ENCODE peak calls at places on chromosomes 16 and 17, in ten cellular contexts. C is progenitor cell of endocrine pancreas, E is testis, Y is GM13977, D is AG04450, G is tibial nerve, Z is tibial artery, P is A549, X is AG04449, Q is neural progenitor cell. W is an unnamed sample.

GRCh38 chr16:89166696-89167424 is 4.7 kb upstream of the CDH15 start:
- DNase-seq in C (no peak), E (no peak), Y (no peak), D (no peak), G (no peak), Z (no peak), P (no peak), X (no peak), Q (no peak), W (no peak)

GRCh38 chr17:37100231-37100630 is 151.5 kb downstream of the AATF start:
- DNase-seq in C (no peak), E (no peak), Y (no peak), D (no peak), G (no peak), Z (no peak), P (no peak), X (no peak), Q (no peak), W (no peak)

GRCh38 chr16:30715777-30716445 is 16.9 kb downstream of the SRCAP start:
- DNase-seq in C (no peak), E (no peak), Y (peak), D (no peak), G (no peak), Z (no peak), P (no peak), X (no peak), Q (no peak), W (no peak)

GRCh38 chr17:7215652-7216139 is 3.9 kb downstream of the DLG4 start:
- DNase-seq in C (no peak), E (no peak), Y (no peak), D (no peak), G (no peak), Z (no peak), P (peak), X (no peak), Q (peak), W (no peak)

GRCh38 chr16:442976-443375 is 17.5 kb downstream of the RAB11FIP3 start:
- DNase-seq in C (no peak), E (no peak), Y (no peak), D (no peak), G (no peak), Z (no peak), P (no peak), X (no peak), Q (no peak), W (no peak)

GRCh38 chr17:7555320-7555948 is 3.1 kb upstream of the TNFSF13 start:
- DNase-seq in C (no peak), E (no peak), Y (no peak), D (no peak), G (no peak), Z (no peak), P (no peak), X (no peak), Q (no peak), W (no peak)

GRCh38 chr16:72139908-72140307 is 32.0 kb downstream of the PMFBP1 start:
- DNase-seq in C (no peak), E (no peak), Y (no peak), D (no peak), G (no peak), Z (no peak), P (no peak), X (no peak), Q (no peak), W (no peak)

GRCh38 chr16:29148867-29149272 is 164.0 kb downstream of the LAT start:
- DNase-seq in C (no peak), E (no peak), Y (peak), D (no peak), G (no peak), Z (no peak), P (no peak), X (no peak), Q (no peak), W (no peak)

GRCh38 chr17:8140413-8141029 is 11.7 kb downstream of the PER1 start:
- DNase-seq in C (no peak), E (no peak), Y (no peak), D (no peak), G (no peak), Z (peak), P (no peak), X (no peak), Q (no peak), W (no peak)

GRCh38 chr17:77834170-77835115 is 124.1 kb upstream of the TNRC6C start:
- DNase-seq in C (no peak), E (peak), Y (peak), D (peak), G (no peak), Z (peak), P (peak), X (no peak), Q (peak), W (peak)

GRCh38 chr17:82408938-82409318 is 9.2 kb upstream of the HEXD start:
- DNase-seq in C (no peak), E (no peak), Y (no peak), D (no peak), G (no peak), Z (no peak), P (no peak), X (no peak), Q (no peak), W (no peak)

GRCh38 chr17:15498107-15498506 is 30.7 kb upstream of the CDRT4 start:
- DNase-seq in C (no peak), E (peak), Y (no peak), D (no peak), G (no peak), Z (no peak), P (no peak), X (no peak), Q (no peak), W (no peak)

GRCh38 chr17:63998721-63999679 is 849 bp downstream of the PRR29 start:
- DNase-seq in C (no peak), E (no peak), Y (no peak), D (no peak), G (no peak), Z (peak), P (no peak), X (no peak), Q (peak), W (no peak)

GRCh38 chr16:85448557-85449194 is 164.4 kb upstream of the GSE1 start:
- DNase-seq in C (peak), E (no peak), Y (no peak), D (no peak), G (no peak), Z (no peak), P (no peak), X (no peak), Q (no peak), W (peak)

GRCh38 chr16:4653981-4654380 is 29.4 kb downstream of the MGRN1 start:
- DNase-seq in C (no peak), E (peak), Y (no peak), D (no peak), G (no peak), Z (no peak), P (peak), X (no peak), Q (no peak), W (no peak)

GRCh38 chr16:24966031-24966430 is 49.1 kb downstream of the ARHGAP17 start:
- DNase-seq in C (no peak), E (no peak), Y (no peak), D (no peak), G (no peak), Z (no peak), P (no peak), X (no peak), Q (no peak), W (no peak)

GRCh38 chr17:54021418-54021817 is 198.7 kb downstream of the KIF2B start:
- DNase-seq in C (no peak), E (no peak), Y (no peak), D (no peak), G (no peak), Z (no peak), P (no peak), X (no peak), Q (no peak), W (no peak)

GRCh38 chr16:56478228-56479049 is 27.1 kb downstream of the OGFOD1 start:
- DNase-seq in C (no peak), E (no peak), Y (no peak), D (no peak), G (no peak), Z (no peak), P (no peak), X (no peak), Q (no peak), W (no peak)

GRCh38 chr17:67779098-67779672 is 46.1 kb upstream of the BPTF start:
- DNase-seq in C (no peak), E (peak), Y (peak), D (no peak), G (peak), Z (no peak), P (peak), X (peak), Q (peak), W (peak)

GRCh38 chr16:83847371-83848225 is 39.8 kb downstream of the HSBP1 start:
- DNase-seq in C (no peak), E (no peak), Y (peak), D (no peak), G (no peak), Z (no peak), P (no peak), X (no peak), Q (no peak), W (no peak)

GRCh38 chr16:29877266-29877961 is 14.4 kb upstream of the CDIPT start:
- DNase-seq in C (no peak), E (peak), Y (peak), D (no peak), G (no peak), Z (no peak), P (peak), X (no peak), Q (peak), W (peak)

GRCh38 chr16:69476920-69477418 is 52.5 kb downstream of the CYB5B start:
- DNase-seq in C (no peak), E (no peak), Y (no peak), D (peak), G (no peak), Z (no peak), P (peak), X (peak), Q (no peak), W (no peak)

GRCh38 chr17:72661093-72661944 is 431.2 kb downstream of the SLC39A11 start:
- DNase-seq in C (no peak), E (peak), Y (no peak), D (no peak), G (no peak), Z (no peak), P (no peak), X (no peak), Q (no peak), W (no peak)

GRCh38 chr17:11885051-11885450 is 112.2 kb downstream of the ZNF18 start:
- DNase-seq in C (no peak), E (no peak), Y (no peak), D (no peak), G (no peak), Z (no peak), P (no peak), X (no peak), Q (peak), W (no peak)

GRCh38 chr17:11874756-11875155 is 122.5 kb downstream of the ZNF18 start:
- DNase-seq in C (no peak), E (no peak), Y (no peak), D (no peak), G (no peak), Z (no peak), P (no peak), X (no peak), Q (no peak), W (no peak)

GRCh38 chr17:11882716-11883115 is 114.6 kb downstream of the ZNF18 start:
- DNase-seq in C (no peak), E (no peak), Y (no peak), D (no peak), G (no peak), Z (no peak), P (no peak), X (no peak), Q (no peak), W (no peak)

GRCh38 chr17:11880714-11881113 is 116.6 kb downstream of the ZNF18 start:
- DNase-seq in C (no peak), E (no peak), Y (no peak), D (no peak), G (no peak), Z (no peak), P (peak), X (no peak), Q (peak), W (no peak)
- TF ChIP-seq CTCF in C (peak), E (peak), Y (no peak), D (no peak), G (no peak), Z (no peak), P (peak), X (no peak), Q (peak), W (no peak)

DNA sequence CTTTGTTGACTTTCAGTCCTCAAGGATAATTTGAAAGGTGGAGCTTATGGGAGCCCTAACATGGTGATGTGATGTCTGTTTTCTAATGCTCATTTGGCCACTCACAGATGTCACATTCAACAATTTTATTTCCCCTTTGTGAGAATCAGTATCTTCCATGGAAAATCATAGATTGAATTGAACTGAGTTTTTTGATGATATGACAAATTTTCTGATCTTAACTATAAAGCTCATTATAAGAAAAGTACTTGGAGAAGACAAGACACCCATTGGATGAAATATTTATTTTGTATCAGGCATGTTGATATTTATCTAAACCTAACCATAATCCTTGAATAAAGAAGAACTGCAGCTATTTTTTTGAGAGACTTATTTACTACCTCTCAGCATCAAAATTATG is 824.6 kb upstream of the GOT2 start:
- DNase-seq in C (no peak), E (no peak), Y (no peak), D (no peak), G (no peak), Z (no peak), P (no peak), X (no peak), Q (no peak), W (no peak)
- TF ChIP-seq CTCF in C (no peak), E (no peak), Y (no peak), D (no peak), G (no peak), Z (no peak), P (no peak), X (no peak), Q (no peak), W (no peak)

GRCh38 chr16:58843675-58844074 is 109.6 kb upstream of the GOT2 start:
- DNase-seq in C (no peak), E (no peak), Y (peak), D (no peak), G (no peak), Z (no peak), P (no peak), X (peak), Q (peak), W (peak)
- TF ChIP-seq CTCF in C (peak), E (peak), Y (peak), D (peak), G (no peak), Z (no peak), P (peak), X (no peak), Q (peak), W (no peak)

GRCh38 chr16:77868052-77868451 is 79.7 kb downstream of the VAT1L start:
- DNase-seq in C (no peak), E (no peak), Y (no peak), D (no peak), G (no peak), Z (no peak), P (no peak), X (no peak), Q (no peak), W (no peak)

GRCh38 chr16:77869997-77870813 is 81.8 kb downstream of the VAT1L start:
- DNase-seq in C (no peak), E (no peak), Y (no peak), D (no peak), G (no peak), Z (peak), P (no peak), X (no peak), Q (no peak), W (no peak)

GRCh38 chr16:77863250-77863649 is 74.9 kb downstream of the VAT1L start:
- DNase-seq in C (no peak), E (no peak), Y (no peak), D (no peak), G (no peak), Z (no peak), P (no peak), X (no peak), Q (no peak), W (no peak)

GRCh38 chr16:77868478-77868877 is 80.1 kb downstream of the VAT1L start:
- DNase-seq in C (no peak), E (no peak), Y (no peak), D (no peak), G (no peak), Z (no peak), P (no peak), X (no peak), Q (no peak), W (peak)

DNA sequence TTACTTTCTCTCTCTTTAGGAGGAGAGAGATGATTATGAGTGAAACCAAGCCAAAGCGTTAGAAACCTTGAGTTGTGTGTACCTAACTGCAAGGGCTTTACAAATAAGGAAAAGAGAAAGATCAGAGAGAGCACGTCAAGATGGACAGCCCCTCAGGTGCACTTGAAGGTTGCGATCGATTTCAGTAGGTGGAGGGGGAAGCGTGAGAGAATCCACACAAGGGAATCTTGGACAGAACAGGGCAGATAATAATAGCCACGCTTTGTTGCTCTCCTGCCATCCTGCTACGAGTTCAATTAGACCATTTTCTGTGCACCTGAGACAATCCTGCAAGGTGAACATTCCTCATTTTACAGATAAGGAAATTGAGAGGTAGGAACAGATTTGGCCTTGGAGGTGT is 78.4 kb downstream of the VAT1L start:
- DNase-seq in C (no peak), E (no peak), Y (no peak), D (no peak), G (no peak), Z (no peak), P (no peak), X (no peak), Q (no peak), W (no peak)
- TF ChIP-seq CTCF in C (no peak), E (no peak), Y (no peak), D (no peak), G (no peak), Z (no peak), P (no peak), X (no peak), Q (no peak), W (no peak)

GRCh38 chr17:21085707-21086106 is 41.1 kb upstream of the DHRS7B start:
- DNase-seq in C (no peak), E (peak), Y (no peak), D (no peak), G (no peak), Z (no peak), P (no peak), X (no peak), Q (no peak), W (no peak)
- TF ChIP-seq CTCF in C (no peak), E (no peak), Y (no peak), D (no peak), G (no peak), Z (no peak), P (no peak), X (no peak), Q (no peak), W (no peak)

DNA sequence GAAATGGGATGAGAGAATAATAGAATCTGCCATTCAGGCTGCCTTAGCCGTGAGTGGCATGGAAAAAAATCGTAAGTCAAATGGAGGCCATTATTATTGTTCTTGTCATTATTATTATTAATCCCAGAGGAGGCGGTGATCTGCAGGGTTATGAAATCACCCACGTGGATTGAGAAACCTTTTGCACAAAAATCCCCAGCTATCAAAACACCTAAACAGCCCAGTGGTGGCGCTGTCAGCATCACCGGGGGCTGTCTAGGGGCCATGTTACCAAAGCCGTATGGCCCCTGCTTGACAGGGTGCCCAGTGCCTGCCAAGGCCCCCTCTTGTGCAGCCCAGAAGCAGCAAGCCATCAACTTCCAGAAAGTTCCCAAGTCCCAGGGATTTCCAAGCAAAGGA is 25.2 kb downstream of the CNGB1 start:
- DNase-seq in C (no peak), E (no peak), Y (no peak), D (no peak), G (no peak), Z (no peak), P (no peak), X (no peak), Q (no peak), W (no peak)
- TF ChIP-seq CTCF in C (peak), E (no peak), Y (no peak), D (peak), G (no peak), Z (no peak), P (no peak), X (no peak), Q (peak), W (no peak)

DNA sequence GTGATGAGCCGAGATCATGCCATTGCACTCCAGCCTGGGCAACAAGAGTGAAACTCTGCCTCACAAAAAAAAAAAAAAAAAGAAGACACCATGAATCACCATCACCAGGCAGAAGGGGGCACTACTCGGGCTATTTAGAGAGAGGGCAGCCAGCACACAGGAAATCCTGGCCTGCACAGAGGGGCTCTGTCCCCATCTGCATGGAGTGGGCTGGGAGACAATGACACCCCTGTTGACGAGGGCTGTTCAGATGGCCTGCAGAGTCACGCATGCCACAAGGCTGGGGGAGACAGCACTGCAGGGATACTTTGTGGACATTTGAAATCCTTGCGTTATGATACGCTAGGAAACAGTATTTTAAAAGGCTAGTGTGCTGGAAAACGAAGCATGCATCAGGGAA is 48.3 kb downstream of the CUEDC1 start:
- DNase-seq in C (no peak), E (peak), Y (no peak), D (no peak), G (no peak), Z (no peak), P (no peak), X (no peak), Q (peak), W (no peak)
- TF ChIP-seq CTCF in C (peak), E (peak), Y (no peak), D (peak), G (peak), Z (no peak), P (peak), X (no peak), Q (peak), W (no peak)

W was measured in GM20000.